ENCODE peak calls at places on chromosomes 3 and 15, in six cellular contexts. A, V, N, G, B and M are unnamed samples.

GRCh38 chr15:91919014-91919534 is 65.6 kb downstream of the SLCO3A1 start:
- DNase-seq in B (no peak), G (no peak), A (no peak), V (no peak), N (no peak), M (no peak)

GRCh38 chr3:46299608-46300460 is 54.1 kb upstream of the CCR2 start:
- DNase-seq in B (no peak), N (no peak), V (no peak), A (no peak), G (no peak), M (no peak)

GRCh38 chr3:32325957-32326356 is 65.7 kb upstream of the CMTM7 start:
- DNase-seq in G (no peak), V (no peak), N (no peak), A (no peak), B (no peak), M (no peak)

GRCh38 chr15:80138962-80139361 is 13.8 kb upstream of the FAH start:
- DNase-seq in V (no peak), N (no peak), B (no peak), G (no peak), A (no peak), M (no peak)

GRCh38 chr3:109921509-109921908 is 584.2 kb upstream of the DPPA4 start:
- DNase-seq in V (no peak), A (no peak), G (no peak), N (no peak), B (no peak), M (no peak)

GRCh38 chr15:40928351-40928974 is 677 bp upstream of the DLL4 start:
- DNase-seq in N (no peak), V (peak; percentile 75), A (no peak), B (no peak), G (no peak), M (no peak)

GRCh38 chr3:123138819-123139517 is 62.8 kb upstream of the SEC22A start:
- DNase-seq in G (no peak), B (no peak), A (no peak), N (no peak), V (peak; percentile 19), M (no peak)

GRCh38 chr3:66991478-66991877 is 6.6 kb upstream of the KBTBD8 start:
- DNase-seq in V (no peak), A (peak; percentile 17), G (no peak), N (no peak), B (no peak), M (peak; percentile 46)

GRCh38 chr15:64845183-64845611 is 3.5 kb downstream of the PLEKHO2 start:
- DNase-seq in N (no peak), B (no peak), G (no peak), V (peak; percentile 46), A (no peak), M (no peak)